ENCODE peak calls at places on chromosomes 5 and 9, in five cellular contexts. Q is SK-N-SH, P is K562, L is GM12878, Z is HepG2. I is an unnamed sample.

GRCh38 chr5:80184235-80185023 is 71.4 kb downstream of the SERINC5 start:
- DNase-seq in P (peak), L (no peak), Q (no peak), Z (peak), I (no peak)

GRCh38 chr5:156367602-156368001 is 40.6 kb downstream of the SGCD start:
- DNase-seq in L (no peak), Z (peak), Q (no peak), P (no peak), I (no peak)

GRCh38 chr9:121637441-121638222 is 13.8 kb upstream of the DAB2IP start:
- DNase-seq in L (no peak), P (no peak), Q (peak), Z (no peak), I (no peak)

GRCh38 chr9:10252174-10252573 is 360.6 kb downstream of the PTPRD start:
- DNase-seq in L (no peak), Z (no peak), Q (no peak), P (no peak), I (no peak)

GRCh38 chr9:124808246-124808956 is 31.5 kb downstream of the OLFML2A start:
- DNase-seq in L (no peak), Q (peak), Z (no peak), P (no peak), I (no peak)

GRCh38 chr5:59146729-59147128 is 563.9 kb downstream of the RAB3C start:
- DNase-seq in Z (no peak), L (no peak), Q (no peak), P (no peak), I (no peak)

GRCh38 chr9:133658442-133659431 is 22.6 kb downstream of the DBH start:
- DNase-seq in Q (no peak), P (peak), Z (peak), L (no peak), I (peak)

GRCh38 chr9:95780121-95780520 is 95.4 kb upstream of the ERCC6L2 start:
- DNase-seq in Z (no peak), P (no peak), L (no peak), Q (no peak), I (no peak)

GRCh38 chr5:82358454-82358853 is 80.3 kb upstream of the RPS23 start:
- DNase-seq in Z (no peak), L (no peak), Q (no peak), P (no peak), I (no peak)

GRCh38 chr9:97272072-97272471 is 35.4 kb upstream of the CCDC180 start:
- DNase-seq in Z (no peak), Q (no peak), P (no peak), L (no peak), I (no peak)

GRCh38 chr5:124333295-124333979 is 413.0 kb downstream of the ZNF608 start:
- DNase-seq in P (no peak), Q (no peak), L (no peak), Z (no peak), I (no peak)

GRCh38 chr5:124774002-124774318 is 27.5 kb upstream of the ZNF608 start:
- DNase-seq in Q (no peak), Z (no peak), P (no peak), L (no peak), I (no peak)

GRCh38 chr5:133868946-133869674 is 99.3 kb downstream of the C5orf15 start:
- DNase-seq in P (peak), Z (peak), Q (peak), L (no peak), I (peak)

GRCh38 chr5:27315541-27316282 is 277.3 kb upstream of the CDH9 start:
- DNase-seq in Q (no peak), Z (no peak), L (no peak), P (no peak), I (no peak)

GRCh38 chr5:180313677-180314076 is 21.8 kb upstream of the MAPK9 start:
- DNase-seq in Q (peak), L (no peak), Z (peak), P (peak), I (no peak)

GRCh38 chr9:84068872-84069271 is 88.3 kb downstream of the RMI1 start:
- DNase-seq in Q (no peak), P (no peak), Z (no peak), L (no peak), I (no peak)

GRCh38 chr5:157571357-157571827 is 4.2 kb downstream of the ADAM19 start:
- DNase-seq in Z (no peak), Q (no peak), P (no peak), L (peak), I (no peak)

GRCh38 chr5:126857472-126858410 is 80.8 kb downstream of the LMNB1 start:
- DNase-seq in Q (no peak), P (no peak), Z (no peak), L (no peak), I (no peak)

GRCh38 chr9:96651626-96652025 is 3.5 kb downstream of the PRXL2C start:
- DNase-seq in Q (peak), Z (no peak), L (no peak), P (no peak), I (no peak)

GRCh38 chr9:92763721-92764380 is 782 bp downstream of the BICD2 start:
- DNase-seq in Z (no peak), P (peak), Q (peak), L (no peak), I (peak)

GRCh38 chr5:76715734-76716455 is at the start of gene F2R:
- DNase-seq in Z (peak), L (no peak), P (peak), Q (peak), I (peak)

GRCh38 chr9:94554439-94555331 is at the start of gene PCAT7:
- DNase-seq in Q (peak), Z (peak), L (peak), P (peak), I (peak)

GRCh38 chr5:161897033-161897432 is 49.1 kb downstream of the GABRA1 start:
- DNase-seq in P (no peak), Z (no peak), L (no peak), Q (no peak), I (no peak)

DNA sequence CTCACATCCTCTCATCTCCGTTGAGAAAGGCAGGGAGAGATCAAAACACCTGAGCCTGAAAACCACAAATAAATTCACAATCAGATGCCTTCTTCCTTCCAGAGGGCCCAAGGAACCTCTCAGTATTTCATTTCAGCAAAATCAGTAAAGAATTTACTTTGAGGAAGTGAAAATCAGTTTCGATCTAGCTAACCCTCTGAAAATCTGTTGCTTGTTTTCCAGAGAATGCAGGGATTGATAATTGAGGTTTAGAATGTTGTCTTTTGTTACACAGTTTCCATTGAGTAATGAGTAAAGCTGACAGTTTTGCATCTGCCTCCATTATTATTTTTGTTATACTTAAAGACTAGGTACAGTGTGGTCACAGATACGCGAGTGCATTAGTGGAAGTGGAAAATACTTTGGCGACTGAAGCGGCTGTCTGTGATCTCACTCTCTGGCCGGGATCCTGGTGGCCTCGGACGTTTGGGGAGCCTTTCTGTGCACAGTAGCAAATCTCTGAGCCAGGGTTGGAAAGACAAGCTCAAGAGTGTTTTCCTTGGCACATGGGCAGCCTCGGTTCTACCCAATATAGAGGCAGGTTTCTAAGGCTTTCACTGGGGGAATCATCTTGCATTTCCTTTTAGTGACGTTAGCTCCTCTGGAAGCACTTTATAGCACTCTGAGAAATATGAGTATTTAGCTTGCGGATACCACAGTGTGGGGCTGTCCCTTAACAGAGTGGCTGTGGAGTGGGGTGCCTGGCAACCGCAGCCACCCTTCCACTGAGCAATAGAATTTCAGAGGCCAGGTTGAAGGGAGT is 32.2 kb upstream of the ANGPTL2 start:
- DNase-seq in P (no peak), L (peak), Z (no peak), Q (no peak), I (no peak)
- TF ChIP-seq FOXM1 in P (no peak), L (peak), Z (no peak), Q (no peak), I (no peak)

DNA sequence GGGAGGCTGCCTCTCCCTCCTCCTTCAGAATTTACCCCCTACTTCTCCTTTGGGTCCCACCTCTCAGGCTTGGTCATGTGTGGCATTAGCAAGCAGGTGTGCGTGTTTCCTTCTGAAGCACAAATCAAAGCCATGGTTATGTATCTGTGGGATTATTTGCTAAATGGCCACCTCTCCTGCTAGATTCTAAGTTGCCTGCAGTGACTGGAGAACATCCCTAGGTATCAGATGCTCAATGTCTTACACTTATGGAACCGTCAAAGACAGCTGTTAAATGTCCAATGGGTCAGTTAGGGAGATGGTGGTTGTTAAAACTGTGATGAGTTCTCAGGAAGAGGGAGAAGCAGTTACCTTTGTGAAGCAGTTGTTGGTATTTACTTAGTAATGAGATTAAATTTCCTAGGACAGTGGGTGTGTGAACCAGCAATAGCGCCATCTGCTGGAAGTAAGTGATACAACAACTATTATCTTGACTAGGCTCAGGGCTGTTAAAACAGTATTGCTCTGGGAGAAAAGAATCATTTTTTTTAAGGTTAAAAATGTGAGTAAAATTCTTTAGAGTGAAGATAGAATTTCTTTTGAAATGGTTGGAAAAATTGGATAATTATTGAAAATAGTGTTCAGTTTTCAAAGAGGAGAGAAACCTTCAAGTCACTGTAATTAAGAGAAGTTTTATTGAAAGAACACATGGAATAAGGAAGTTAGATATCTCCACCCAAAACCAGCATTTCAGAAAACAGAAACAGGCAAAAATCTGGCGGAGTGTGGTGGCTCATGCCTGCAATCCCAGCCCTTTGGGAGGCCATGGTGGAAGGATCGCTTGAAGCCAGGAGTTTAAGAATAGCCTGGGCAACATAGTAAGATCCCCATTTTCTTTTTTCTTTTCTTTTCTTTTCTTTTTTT is 71.3 kb downstream of the TMC1 start:
- DNase-seq in L (peak), Q (peak), Z (peak), P (peak), I (peak)
- TF ChIP-seq FOXM1 in L (no peak), Q (no peak), Z (no peak), P (no peak), I (no peak)

GRCh38 chr5:74092761-74093160 is 466.8 kb downstream of the ARHGEF28 start:
- DNase-seq in P (no peak), Z (no peak), L (no peak), Q (no peak), I (no peak)

GRCh38 chr5:74094779-74095108 is 468.7 kb downstream of the ARHGEF28 start:
- DNase-seq in Z (no peak), Q (no peak), P (no peak), L (no peak), I (no peak)

GRCh38 chr5:74093501-74093993 is 467.6 kb downstream of the ARHGEF28 start:
- DNase-seq in Z (no peak), L (no peak), P (no peak), Q (no peak), I (no peak)

GRCh38 chr5:74095871-74096270 is 469.9 kb downstream of the ARHGEF28 start:
- DNase-seq in L (no peak), Z (no peak), Q (no peak), P (no peak), I (no peak)

DNA sequence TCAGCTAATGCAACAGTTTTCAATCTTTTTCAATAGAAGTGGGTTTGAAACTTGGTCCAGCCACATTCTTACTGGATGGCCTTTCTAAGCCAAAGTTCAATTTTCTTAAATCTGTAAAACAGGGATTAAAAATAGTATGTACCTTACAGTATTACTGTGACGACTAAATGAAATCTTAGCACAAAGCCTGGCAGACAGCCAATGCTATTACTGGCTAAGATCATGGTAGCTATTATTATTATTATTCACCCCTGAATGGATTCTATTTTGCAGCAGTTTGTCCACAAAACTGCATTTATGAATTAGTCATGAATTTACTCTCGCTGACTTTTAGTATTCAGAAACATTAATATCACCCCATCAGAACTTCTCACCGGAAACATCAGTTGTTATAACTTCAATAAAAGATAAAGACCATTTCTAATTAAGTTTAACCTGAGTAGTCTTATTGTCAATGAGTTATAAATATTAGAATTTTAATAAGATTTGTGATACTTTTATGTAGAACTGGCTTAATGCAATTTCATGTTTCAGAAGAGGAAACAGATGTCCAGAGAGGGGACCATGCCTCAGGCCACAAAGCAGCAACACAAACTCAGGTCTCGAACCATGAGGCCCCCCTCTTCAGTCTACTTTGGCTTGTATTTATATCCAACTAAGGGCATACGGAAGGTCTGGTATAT is 468.2 kb downstream of the ARHGEF28 start:
- DNase-seq in P (no peak), L (no peak), Q (peak), Z (no peak), I (no peak)
- TF ChIP-seq FOXM1 in P (no peak), L (no peak), Q (no peak), Z (no peak), I (no peak)

DNA sequence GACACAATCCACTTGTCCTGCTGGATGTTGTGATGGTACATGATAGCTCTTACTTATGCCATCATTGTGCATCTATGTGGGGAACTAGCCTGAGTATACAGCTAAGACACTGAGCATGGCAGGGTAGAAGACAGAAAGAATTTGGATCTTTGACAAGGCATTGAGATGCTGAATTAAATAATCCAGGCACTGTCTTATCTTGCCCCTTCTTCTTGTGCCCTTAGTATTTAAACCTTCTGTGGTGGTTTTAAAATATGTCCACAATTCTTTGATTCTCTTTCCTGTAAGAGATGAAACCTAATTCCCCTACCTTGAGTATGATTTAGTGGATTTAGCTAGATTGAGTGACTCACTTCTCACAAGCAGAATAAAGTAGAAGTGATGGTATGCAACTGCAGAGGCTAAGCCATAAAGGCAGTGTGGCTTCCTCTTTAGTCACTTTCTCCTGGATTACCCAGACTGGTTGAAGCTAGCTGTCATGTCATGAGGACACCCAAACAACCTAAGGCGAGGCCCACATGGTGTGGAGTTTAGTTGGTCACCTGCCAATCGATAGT is 174.0 kb upstream of the NREP start:
- DNase-seq in L (no peak), Q (no peak), P (no peak), Z (no peak), I (no peak)
- TF ChIP-seq FOXM1 in L (no peak), Q (peak), P (no peak), Z (no peak), I (no peak)

GRCh38 chr5:175235251-175235963 is 208.6 kb downstream of the DRD1 start:
- DNase-seq in Q (no peak), Z (no peak), L (no peak), P (no peak), I (no peak)
- TF ChIP-seq FOXM1 in Q (no peak), Z (no peak), L (no peak), P (no peak), I (no peak)

DNA sequence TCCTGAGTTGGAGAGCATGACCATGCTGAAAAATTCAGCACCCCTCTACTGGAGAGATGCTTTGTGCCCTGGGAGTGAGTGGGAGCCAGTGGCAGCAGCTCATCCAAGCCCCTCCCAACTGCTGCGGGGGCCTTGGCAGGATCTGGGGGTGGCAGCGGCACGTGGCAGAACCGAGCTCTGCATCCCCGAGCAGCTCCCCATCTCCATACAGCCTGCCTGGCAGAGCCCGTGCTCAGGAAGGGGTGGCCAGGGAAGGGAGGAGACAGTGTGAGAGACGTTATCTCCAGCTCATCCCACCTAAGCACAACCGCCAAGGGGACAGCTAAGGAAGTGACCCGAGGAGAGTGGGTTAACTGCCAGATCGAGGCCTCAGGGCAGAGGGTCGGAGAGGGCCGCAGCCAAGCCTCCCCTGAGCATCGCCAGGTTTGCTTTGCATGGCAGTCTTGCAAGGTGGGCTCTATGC is 17.2 kb upstream of the DPM2 start:
- DNase-seq in Q (peak), Z (no peak), P (no peak), L (no peak), I (no peak)
- TF ChIP-seq FOXM1 in Q (no peak), Z (no peak), P (no peak), L (no peak), I (no peak)

I was measured in HEK293T.